ENCODE peak calls at places on chromosomes 1 and 21, in eight cellular contexts. One of them, this sample, is unnamed. For H3K4me1, the result is how much of the 10 kb centered on the place peaks cover.

GRCh38 chr1:177969825-177970371 is at the start of gene SEC16B:
- DNase-seq in HepG2: peak
- DNase-seq in CD8-positive, alpha-beta T cell: no peak
- DNase-seq in SJSA1: no peak
- DNase-seq in pancreas: peak
- DNase-seq in transverse colon: peak
- DNase-seq in left ventricle myocardium inferior: no peak
- DNase-seq in CD8-positive, alpha-beta memory T cell: no peak
- DNase-seq in this sample: no peak

GRCh38 chr1:46183119-46183842 is 7.0 kb upstream of the P3R3URF start:
- DNase-seq in HepG2: peak
- DNase-seq in CD8-positive, alpha-beta T cell: no peak
- DNase-seq in SJSA1: peak
- DNase-seq in pancreas: peak
- DNase-seq in transverse colon: peak
- DNase-seq in left ventricle myocardium inferior: peak
- DNase-seq in CD8-positive, alpha-beta memory T cell: no peak
- DNase-seq in this sample: peak

GRCh38 chr1:15703562-15703961 is 19.4 kb downstream of the PLEKHM2 start:
- DNase-seq in HepG2: no peak
- DNase-seq in CD8-positive, alpha-beta T cell: no peak
- DNase-seq in SJSA1: peak
- DNase-seq in pancreas: peak
- DNase-seq in transverse colon: peak
- DNase-seq in left ventricle myocardium inferior: peak
- DNase-seq in CD8-positive, alpha-beta memory T cell: no peak
- DNase-seq in this sample: peak

GRCh38 chr21:45224189-45224938 is 63.3 kb downstream of the POFUT2 start:
- DNase-seq in HepG2: no peak
- DNase-seq in CD8-positive, alpha-beta T cell: no peak
- DNase-seq in SJSA1: peak
- DNase-seq in pancreas: no peak
- DNase-seq in transverse colon: peak
- DNase-seq in left ventricle myocardium inferior: no peak
- DNase-seq in CD8-positive, alpha-beta memory T cell: peak
- DNase-seq in this sample: no peak

GRCh38 chr1:228211091-228211870 is 3.4 kb downstream of the OBSCN start:
- DNase-seq in HepG2: no peak
- DNase-seq in CD8-positive, alpha-beta T cell: no peak
- DNase-seq in SJSA1: no peak
- DNase-seq in pancreas: no peak
- DNase-seq in transverse colon: no peak
- DNase-seq in left ventricle myocardium inferior: no peak
- DNase-seq in CD8-positive, alpha-beta memory T cell: no peak
- DNase-seq in this sample: no peak

GRCh38 chr1:64268653-64269557 is 65.5 kb downstream of the UBE2U start:
- DNase-seq in HepG2: peak
- DNase-seq in CD8-positive, alpha-beta T cell: peak
- DNase-seq in SJSA1: peak
- DNase-seq in pancreas: peak
- DNase-seq in transverse colon: peak
- DNase-seq in left ventricle myocardium inferior: peak
- DNase-seq in CD8-positive, alpha-beta memory T cell: peak
- DNase-seq in this sample: peak

GRCh38 chr21:15682977-15683376 is 46.8 kb upstream of the USP25 start:
- DNase-seq in HepG2: no peak
- DNase-seq in CD8-positive, alpha-beta T cell: no peak
- DNase-seq in SJSA1: peak
- DNase-seq in pancreas: no peak
- DNase-seq in transverse colon: no peak
- DNase-seq in left ventricle myocardium inferior: no peak
- DNase-seq in CD8-positive, alpha-beta memory T cell: no peak
- DNase-seq in this sample: peak

GRCh38 chr1:21289700-21290545 is at the start of gene ECE1:
- DNase-seq in HepG2: no peak
- DNase-seq in CD8-positive, alpha-beta T cell: peak
- DNase-seq in SJSA1: peak
- DNase-seq in pancreas: no peak
- DNase-seq in transverse colon: peak
- DNase-seq in left ventricle myocardium inferior: peak
- DNase-seq in CD8-positive, alpha-beta memory T cell: peak
- DNase-seq in this sample: no peak

GRCh38 chr1:237239248-237239647 is 197.3 kb downstream of the RYR2 start:
- DNase-seq in HepG2: no peak
- DNase-seq in CD8-positive, alpha-beta T cell: no peak
- DNase-seq in SJSA1: no peak
- DNase-seq in pancreas: no peak
- DNase-seq in transverse colon: no peak
- DNase-seq in left ventricle myocardium inferior: no peak
- DNase-seq in CD8-positive, alpha-beta memory T cell: no peak
- DNase-seq in this sample: no peak

GRCh38 chr1:154788241-154788870 is 81.7 kb downstream of the KCNN3 start:
- DNase-seq in HepG2: no peak
- DNase-seq in CD8-positive, alpha-beta T cell: no peak
- DNase-seq in SJSA1: no peak
- DNase-seq in pancreas: no peak
- DNase-seq in transverse colon: no peak
- DNase-seq in left ventricle myocardium inferior: no peak
- DNase-seq in CD8-positive, alpha-beta memory T cell: no peak
- DNase-seq in this sample: no peak

DNA sequence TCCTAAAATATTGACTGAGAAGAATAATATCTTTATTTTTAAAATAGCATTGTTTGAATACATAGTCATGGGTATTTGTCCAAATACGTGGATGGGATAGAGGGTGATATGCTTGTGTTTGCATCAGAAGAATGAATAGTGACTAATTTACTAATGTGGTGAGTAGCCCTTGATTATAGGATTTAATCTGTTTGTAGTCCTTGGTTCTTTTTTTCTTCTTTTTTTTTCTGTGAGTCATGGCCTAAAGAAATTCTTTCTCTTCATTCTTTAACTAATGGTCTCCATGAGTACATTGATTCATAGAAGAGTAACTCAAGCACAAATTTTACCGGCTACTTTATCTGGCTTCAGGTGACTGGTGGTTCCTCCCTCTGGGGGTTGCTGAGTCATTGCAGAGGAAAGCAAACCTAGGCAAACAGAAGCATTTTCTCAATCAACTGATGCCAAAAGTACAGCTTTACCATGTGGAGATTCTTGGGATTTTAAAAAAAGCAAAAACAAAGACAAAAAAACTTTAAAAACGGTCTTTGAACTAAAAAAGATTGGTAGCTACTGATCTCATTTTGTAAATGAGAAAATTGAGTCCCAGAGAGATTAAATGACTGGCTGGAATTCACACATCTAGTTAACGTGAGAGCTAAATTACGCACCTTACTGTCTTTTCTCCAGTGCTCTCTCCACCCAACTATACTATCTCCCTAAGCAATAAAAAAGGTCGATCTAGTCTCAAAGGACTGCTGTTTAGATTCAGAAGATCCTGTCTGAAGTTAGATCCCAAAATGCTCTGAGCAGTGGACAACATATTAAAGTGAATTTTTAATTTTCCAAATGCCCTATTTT is 40.5 kb downstream of the AK5 start:
- DNase-seq in HepG2: peak
- DNase-seq in CD8-positive, alpha-beta T cell: no peak
- DNase-seq in SJSA1: peak
- DNase-seq in pancreas: no peak
- DNase-seq in transverse colon: no peak
- DNase-seq in left ventricle myocardium inferior: no peak
- DNase-seq in CD8-positive, alpha-beta memory T cell: no peak
- DNase-seq in this sample: peak
- H3K4me1 ChIP-seq in HepG2: under half
- H3K4me1 ChIP-seq in CD8-positive, alpha-beta T cell: under half
- H3K4me1 ChIP-seq in SJSA1: under half
- H3K4me1 ChIP-seq in pancreas: under half
- H3K4me1 ChIP-seq in transverse colon: under half
- H3K4me1 ChIP-seq in left ventricle myocardium inferior: under half
- H3K4me1 ChIP-seq in CD8-positive, alpha-beta memory T cell: under half
- H3K4me1 ChIP-seq in this sample: under half

GRCh38 chr1:151547119-151547899 is 7.2 kb downstream of the TUFT1 start:
- DNase-seq in HepG2: peak
- DNase-seq in CD8-positive, alpha-beta T cell: no peak
- DNase-seq in SJSA1: peak
- DNase-seq in pancreas: peak
- DNase-seq in transverse colon: peak
- DNase-seq in left ventricle myocardium inferior: peak
- DNase-seq in CD8-positive, alpha-beta memory T cell: no peak
- DNase-seq in this sample: peak

GRCh38 chr1:151546006-151546925 is 6.2 kb downstream of the TUFT1 start:
- DNase-seq in HepG2: no peak
- DNase-seq in CD8-positive, alpha-beta T cell: no peak
- DNase-seq in SJSA1: no peak
- DNase-seq in pancreas: no peak
- DNase-seq in transverse colon: no peak
- DNase-seq in left ventricle myocardium inferior: no peak
- DNase-seq in CD8-positive, alpha-beta memory T cell: no peak
- DNase-seq in this sample: no peak

GRCh38 chr1:151547900-151548230 is 7.8 kb downstream of the TUFT1 start:
- DNase-seq in HepG2: no peak
- DNase-seq in CD8-positive, alpha-beta T cell: no peak
- DNase-seq in SJSA1: no peak
- DNase-seq in pancreas: no peak
- DNase-seq in transverse colon: no peak
- DNase-seq in left ventricle myocardium inferior: no peak
- DNase-seq in CD8-positive, alpha-beta memory T cell: no peak
- DNase-seq in this sample: no peak

GRCh38 chr1:151542710-151543129 is 2.6 kb downstream of the TUFT1 start:
- DNase-seq in HepG2: no peak
- DNase-seq in CD8-positive, alpha-beta T cell: no peak
- DNase-seq in SJSA1: peak
- DNase-seq in pancreas: no peak
- DNase-seq in transverse colon: no peak
- DNase-seq in left ventricle myocardium inferior: no peak
- DNase-seq in CD8-positive, alpha-beta memory T cell: no peak
- DNase-seq in this sample: peak

GRCh38 chr1:151545542-151545941 is 5.4 kb downstream of the TUFT1 start:
- DNase-seq in HepG2: no peak
- DNase-seq in CD8-positive, alpha-beta T cell: no peak
- DNase-seq in SJSA1: no peak
- DNase-seq in pancreas: no peak
- DNase-seq in transverse colon: no peak
- DNase-seq in left ventricle myocardium inferior: no peak
- DNase-seq in CD8-positive, alpha-beta memory T cell: no peak
- DNase-seq in this sample: no peak
- H3K4me1 ChIP-seq in HepG2: half or more
- H3K4me1 ChIP-seq in CD8-positive, alpha-beta T cell: under half
- H3K4me1 ChIP-seq in SJSA1: half or more
- H3K4me1 ChIP-seq in pancreas: under half
- H3K4me1 ChIP-seq in transverse colon: under half
- H3K4me1 ChIP-seq in left ventricle myocardium inferior: under half
- H3K4me1 ChIP-seq in CD8-positive, alpha-beta memory T cell: under half
- H3K4me1 ChIP-seq in this sample: under half

GRCh38 chr1:48556161-48556850 is 84.3 kb upstream of the SPATA6 start:
- DNase-seq in HepG2: no peak
- DNase-seq in CD8-positive, alpha-beta T cell: no peak
- DNase-seq in SJSA1: no peak
- DNase-seq in pancreas: no peak
- DNase-seq in transverse colon: no peak
- DNase-seq in left ventricle myocardium inferior: no peak
- DNase-seq in CD8-positive, alpha-beta memory T cell: no peak
- DNase-seq in this sample: no peak
- H3K4me1 ChIP-seq in HepG2: under half
- H3K4me1 ChIP-seq in CD8-positive, alpha-beta T cell: under half
- H3K4me1 ChIP-seq in SJSA1: under half
- H3K4me1 ChIP-seq in pancreas: under half
- H3K4me1 ChIP-seq in transverse colon: under half
- H3K4me1 ChIP-seq in left ventricle myocardium inferior: under half
- H3K4me1 ChIP-seq in CD8-positive, alpha-beta memory T cell: under half
- H3K4me1 ChIP-seq in this sample: under half

DNA sequence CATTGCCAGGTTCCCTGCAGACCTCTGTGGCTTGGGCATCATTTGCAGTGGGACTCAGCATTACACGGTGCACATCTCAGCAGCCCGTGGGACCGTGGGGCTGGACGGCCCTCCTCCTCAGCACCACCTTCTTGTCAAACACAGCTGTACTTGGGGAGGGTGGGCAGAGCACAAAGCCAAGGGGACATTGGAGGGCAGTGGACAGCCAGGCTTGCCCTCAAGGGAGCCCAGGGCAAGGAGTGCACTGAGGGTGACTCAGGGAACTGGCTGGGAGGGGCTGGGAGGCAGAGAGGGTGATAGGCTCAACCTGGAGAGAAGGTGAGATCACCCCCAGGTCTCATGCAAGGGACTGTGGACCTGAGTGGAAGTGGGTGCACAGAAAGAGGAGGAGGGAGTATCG is 3.4 kb downstream of the CAPN9 start:
- DNase-seq in HepG2: no peak
- DNase-seq in CD8-positive, alpha-beta T cell: no peak
- DNase-seq in SJSA1: no peak
- DNase-seq in pancreas: no peak
- DNase-seq in transverse colon: peak
- DNase-seq in left ventricle myocardium inferior: no peak
- DNase-seq in CD8-positive, alpha-beta memory T cell: no peak
- DNase-seq in this sample: no peak
- H3K4me1 ChIP-seq in HepG2: half or more
- H3K4me1 ChIP-seq in CD8-positive, alpha-beta T cell: under half
- H3K4me1 ChIP-seq in SJSA1: under half
- H3K4me1 ChIP-seq in pancreas: under half
- H3K4me1 ChIP-seq in transverse colon: under half
- H3K4me1 ChIP-seq in left ventricle myocardium inferior: under half
- H3K4me1 ChIP-seq in CD8-positive, alpha-beta memory T cell: under half
- H3K4me1 ChIP-seq in this sample: under half